ENCODE peak calls at places on chromosome 4, in eight cellular contexts. One of them, this sample, is unnamed.

GRCh38 chr4:151674804-151675290 is 86.0 kb downstream of the GATB start:
- DNase-seq in CD8-positive, alpha-beta T cell: no peak
- DNase-seq in RWPE1: peak
- DNase-seq in right cardiac atrium: peak
- DNase-seq in A673: no peak
- DNase-seq in substantia nigra: peak
- DNase-seq in small intestine: peak
- DNase-seq in heart left ventricle: peak
- DNase-seq in this sample: no peak

GRCh38 chr4:29046166-29046565 is 1674.0 kb upstream of the PCDH7 start:
- DNase-seq in CD8-positive, alpha-beta T cell: no peak
- DNase-seq in RWPE1: no peak
- DNase-seq in right cardiac atrium: no peak
- DNase-seq in A673: peak
- DNase-seq in substantia nigra: no peak
- DNase-seq in small intestine: no peak
- DNase-seq in heart left ventricle: no peak
- DNase-seq in this sample: no peak

GRCh38 chr4:80307774-80308465 is 27.6 kb upstream of the CFAP299 start:
- DNase-seq in CD8-positive, alpha-beta T cell: no peak
- DNase-seq in RWPE1: peak
- DNase-seq in right cardiac atrium: no peak
- DNase-seq in A673: peak
- DNase-seq in substantia nigra: no peak
- DNase-seq in small intestine: no peak
- DNase-seq in heart left ventricle: no peak
- DNase-seq in this sample: no peak

GRCh38 chr4:3198906-3199305 is 50.1 kb upstream of the MSANTD1 start:
- DNase-seq in CD8-positive, alpha-beta T cell: no peak
- DNase-seq in RWPE1: no peak
- DNase-seq in right cardiac atrium: no peak
- DNase-seq in A673: no peak
- DNase-seq in substantia nigra: no peak
- DNase-seq in small intestine: no peak
- DNase-seq in heart left ventricle: no peak
- DNase-seq in this sample: no peak

GRCh38 chr4:24657768-24658617 is 73.6 kb upstream of the DHX15 start:
- DNase-seq in CD8-positive, alpha-beta T cell: no peak
- DNase-seq in RWPE1: peak
- DNase-seq in right cardiac atrium: peak
- DNase-seq in A673: peak
- DNase-seq in substantia nigra: peak
- DNase-seq in small intestine: peak
- DNase-seq in heart left ventricle: no peak
- DNase-seq in this sample: peak

GRCh38 chr4:10164877-10165283 is 48.3 kb upstream of the WDR1 start:
- DNase-seq in CD8-positive, alpha-beta T cell: no peak
- DNase-seq in RWPE1: peak
- DNase-seq in right cardiac atrium: peak
- DNase-seq in A673: peak
- DNase-seq in substantia nigra: no peak
- DNase-seq in small intestine: peak
- DNase-seq in heart left ventricle: no peak
- DNase-seq in this sample: peak

GRCh38 chr4:40205259-40206198 is 8.7 kb downstream of the RHOH start:
- DNase-seq in CD8-positive, alpha-beta T cell: no peak
- DNase-seq in RWPE1: no peak
- DNase-seq in right cardiac atrium: no peak
- DNase-seq in A673: no peak
- DNase-seq in substantia nigra: no peak
- DNase-seq in small intestine: peak
- DNase-seq in heart left ventricle: no peak
- DNase-seq in this sample: no peak

GRCh38 chr4:158624889-158625478 is 46.7 kb downstream of the C4orf46 start:
- DNase-seq in CD8-positive, alpha-beta T cell: no peak
- DNase-seq in RWPE1: peak
- DNase-seq in right cardiac atrium: no peak
- DNase-seq in A673: peak
- DNase-seq in substantia nigra: peak
- DNase-seq in small intestine: peak
- DNase-seq in heart left ventricle: no peak
- DNase-seq in this sample: peak

GRCh38 chr4:128787509-128788311 is 21.8 kb upstream of the JADE1 start:
- DNase-seq in CD8-positive, alpha-beta T cell: no peak
- DNase-seq in RWPE1: no peak
- DNase-seq in right cardiac atrium: peak
- DNase-seq in A673: peak
- DNase-seq in substantia nigra: no peak
- DNase-seq in small intestine: no peak
- DNase-seq in heart left ventricle: no peak
- DNase-seq in this sample: no peak

GRCh38 chr4:136078971-136079370 is 1453.3 kb downstream of the PCDH18 start:
- DNase-seq in CD8-positive, alpha-beta T cell: no peak
- DNase-seq in RWPE1: no peak
- DNase-seq in right cardiac atrium: no peak
- DNase-seq in A673: no peak
- DNase-seq in substantia nigra: no peak
- DNase-seq in small intestine: no peak
- DNase-seq in heart left ventricle: no peak
- DNase-seq in this sample: no peak

GRCh38 chr4:5774416-5775056 is 63.5 kb downstream of the EVC start:
- DNase-seq in CD8-positive, alpha-beta T cell: no peak
- DNase-seq in RWPE1: no peak
- DNase-seq in right cardiac atrium: no peak
- DNase-seq in A673: peak
- DNase-seq in substantia nigra: no peak
- DNase-seq in small intestine: no peak
- DNase-seq in heart left ventricle: no peak
- DNase-seq in this sample: no peak

GRCh38 chr4:161952382-161952781 is 211.4 kb downstream of the FSTL5 start:
- DNase-seq in CD8-positive, alpha-beta T cell: no peak
- DNase-seq in RWPE1: no peak
- DNase-seq in right cardiac atrium: no peak
- DNase-seq in A673: no peak
- DNase-seq in substantia nigra: no peak
- DNase-seq in small intestine: no peak
- DNase-seq in heart left ventricle: no peak
- DNase-seq in this sample: no peak

GRCh38 chr4:145299380-145300076 is 119.1 kb upstream of the OTUD4 start:
- DNase-seq in CD8-positive, alpha-beta T cell: peak
- DNase-seq in RWPE1: peak
- DNase-seq in right cardiac atrium: no peak
- DNase-seq in A673: peak
- DNase-seq in substantia nigra: no peak
- DNase-seq in small intestine: no peak
- DNase-seq in heart left ventricle: no peak
- DNase-seq in this sample: peak

GRCh38 chr4:48275694-48276093 is 6.1 kb upstream of the TEC start:
- DNase-seq in CD8-positive, alpha-beta T cell: no peak
- DNase-seq in RWPE1: no peak
- DNase-seq in right cardiac atrium: no peak
- DNase-seq in A673: no peak
- DNase-seq in substantia nigra: no peak
- DNase-seq in small intestine: peak
- DNase-seq in heart left ventricle: no peak
- DNase-seq in this sample: no peak

GRCh38 chr4:1298461-1298860 is 8.8 kb downstream of the MAEA start:
- DNase-seq in CD8-positive, alpha-beta T cell: no peak
- DNase-seq in RWPE1: no peak
- DNase-seq in right cardiac atrium: peak
- DNase-seq in A673: no peak
- DNase-seq in substantia nigra: no peak
- DNase-seq in small intestine: no peak
- DNase-seq in heart left ventricle: no peak
- DNase-seq in this sample: no peak

GRCh38 chr4:1297023-1297395 is 7.3 kb downstream of the MAEA start:
- DNase-seq in CD8-positive, alpha-beta T cell: no peak
- DNase-seq in RWPE1: no peak
- DNase-seq in right cardiac atrium: peak
- DNase-seq in A673: no peak
- DNase-seq in substantia nigra: no peak
- DNase-seq in small intestine: no peak
- DNase-seq in heart left ventricle: no peak
- DNase-seq in this sample: no peak

GRCh38 chr4:1297456-1298325 is 8.0 kb downstream of the MAEA start:
- DNase-seq in CD8-positive, alpha-beta T cell: no peak
- DNase-seq in RWPE1: no peak
- DNase-seq in right cardiac atrium: peak
- DNase-seq in A673: no peak
- DNase-seq in substantia nigra: no peak
- DNase-seq in small intestine: no peak
- DNase-seq in heart left ventricle: no peak
- DNase-seq in this sample: no peak

GRCh38 chr4:1300466-1301455 is 11.1 kb downstream of the MAEA start:
- DNase-seq in CD8-positive, alpha-beta T cell: no peak
- DNase-seq in RWPE1: peak
- DNase-seq in right cardiac atrium: peak
- DNase-seq in A673: peak
- DNase-seq in substantia nigra: no peak
- DNase-seq in small intestine: no peak
- DNase-seq in heart left ventricle: no peak
- DNase-seq in this sample: no peak

DNA sequence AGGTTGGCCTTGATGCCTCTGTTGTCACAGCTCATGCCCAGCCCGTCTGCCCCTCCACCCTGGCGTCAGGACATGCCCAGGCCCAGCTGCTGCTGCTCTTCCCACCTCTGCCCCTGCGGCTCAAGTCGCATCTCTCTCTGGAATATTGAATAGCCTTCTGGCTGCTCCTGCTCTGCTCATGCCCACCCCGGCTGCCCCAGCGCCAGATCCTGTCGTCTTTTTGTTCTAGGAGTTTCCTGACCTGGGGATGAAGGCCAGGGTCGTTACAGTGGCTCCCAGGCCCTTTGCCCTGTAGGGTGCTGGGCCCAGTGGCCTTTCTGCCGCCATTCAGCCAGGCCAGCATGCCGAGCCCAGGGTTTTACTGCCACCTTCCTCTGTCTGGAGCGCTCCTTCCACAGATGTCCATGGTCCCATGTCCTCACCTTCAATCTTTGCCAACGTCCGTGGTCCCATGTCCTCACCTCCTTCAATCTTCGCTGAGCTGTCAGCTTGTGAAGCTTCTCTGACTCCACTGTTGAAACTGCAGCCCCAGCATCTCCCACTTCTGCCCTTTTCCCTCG is 9.7 kb downstream of the MAEA start:
- DNase-seq in CD8-positive, alpha-beta T cell: no peak
- DNase-seq in RWPE1: no peak
- DNase-seq in right cardiac atrium: peak
- DNase-seq in A673: no peak
- DNase-seq in substantia nigra: no peak
- DNase-seq in small intestine: no peak
- DNase-seq in heart left ventricle: no peak
- DNase-seq in this sample: no peak
- H3K27ac ChIP-seq in CD8-positive, alpha-beta T cell: no peak
- H3K27ac ChIP-seq in RWPE1: peak
- H3K27ac ChIP-seq in right cardiac atrium: no peak
- H3K27ac ChIP-seq in A673: no peak
- H3K27ac ChIP-seq in substantia nigra: no peak
- H3K27ac ChIP-seq in small intestine: no peak
- H3K27ac ChIP-seq in heart left ventricle: peak
- H3K27ac ChIP-seq in this sample: no peak

GRCh38 chr4:170242471-170242870 is 152.7 kb upstream of the AADAT start:
- DNase-seq in CD8-positive, alpha-beta T cell: no peak
- DNase-seq in RWPE1: peak
- DNase-seq in right cardiac atrium: no peak
- DNase-seq in A673: no peak
- DNase-seq in substantia nigra: no peak
- DNase-seq in small intestine: no peak
- DNase-seq in heart left ventricle: no peak
- DNase-seq in this sample: no peak

GRCh38 chr4:170247585-170247984 is 157.8 kb upstream of the AADAT start:
- DNase-seq in CD8-positive, alpha-beta T cell: no peak
- DNase-seq in RWPE1: no peak
- DNase-seq in right cardiac atrium: no peak
- DNase-seq in A673: no peak
- DNase-seq in substantia nigra: no peak
- DNase-seq in small intestine: no peak
- DNase-seq in heart left ventricle: no peak
- DNase-seq in this sample: no peak

GRCh38 chr4:170243662-170244288 is 154.0 kb upstream of the AADAT start:
- DNase-seq in CD8-positive, alpha-beta T cell: no peak
- DNase-seq in RWPE1: peak
- DNase-seq in right cardiac atrium: no peak
- DNase-seq in A673: no peak
- DNase-seq in substantia nigra: no peak
- DNase-seq in small intestine: no peak
- DNase-seq in heart left ventricle: no peak
- DNase-seq in this sample: no peak

GRCh38 chr4:170248576-170248975 is 158.8 kb upstream of the AADAT start:
- DNase-seq in CD8-positive, alpha-beta T cell: no peak
- DNase-seq in RWPE1: peak
- DNase-seq in right cardiac atrium: no peak
- DNase-seq in A673: no peak
- DNase-seq in substantia nigra: no peak
- DNase-seq in small intestine: no peak
- DNase-seq in heart left ventricle: no peak
- DNase-seq in this sample: no peak

GRCh38 chr4:170248029-170248428 is 158.3 kb upstream of the AADAT start:
- DNase-seq in CD8-positive, alpha-beta T cell: no peak
- DNase-seq in RWPE1: no peak
- DNase-seq in right cardiac atrium: no peak
- DNase-seq in A673: no peak
- DNase-seq in substantia nigra: no peak
- DNase-seq in small intestine: no peak
- DNase-seq in heart left ventricle: no peak
- DNase-seq in this sample: no peak
- H3K27ac ChIP-seq in CD8-positive, alpha-beta T cell: no peak
- H3K27ac ChIP-seq in RWPE1: no peak
- H3K27ac ChIP-seq in right cardiac atrium: no peak
- H3K27ac ChIP-seq in A673: no peak
- H3K27ac ChIP-seq in substantia nigra: no peak
- H3K27ac ChIP-seq in small intestine: no peak
- H3K27ac ChIP-seq in heart left ventricle: no peak
- H3K27ac ChIP-seq in this sample: no peak

GRCh38 chr4:15737255-15737654 is 34.4 kb downstream of the BST1 start:
- DNase-seq in CD8-positive, alpha-beta T cell: no peak
- DNase-seq in RWPE1: no peak
- DNase-seq in right cardiac atrium: no peak
- DNase-seq in A673: no peak
- DNase-seq in substantia nigra: no peak
- DNase-seq in small intestine: no peak
- DNase-seq in heart left ventricle: no peak
- DNase-seq in this sample: no peak
- H3K27ac ChIP-seq in CD8-positive, alpha-beta T cell: no peak
- H3K27ac ChIP-seq in RWPE1: no peak
- H3K27ac ChIP-seq in right cardiac atrium: no peak
- H3K27ac ChIP-seq in A673: no peak
- H3K27ac ChIP-seq in substantia nigra: no peak
- H3K27ac ChIP-seq in small intestine: no peak
- H3K27ac ChIP-seq in heart left ventricle: no peak
- H3K27ac ChIP-seq in this sample: no peak

DNA sequence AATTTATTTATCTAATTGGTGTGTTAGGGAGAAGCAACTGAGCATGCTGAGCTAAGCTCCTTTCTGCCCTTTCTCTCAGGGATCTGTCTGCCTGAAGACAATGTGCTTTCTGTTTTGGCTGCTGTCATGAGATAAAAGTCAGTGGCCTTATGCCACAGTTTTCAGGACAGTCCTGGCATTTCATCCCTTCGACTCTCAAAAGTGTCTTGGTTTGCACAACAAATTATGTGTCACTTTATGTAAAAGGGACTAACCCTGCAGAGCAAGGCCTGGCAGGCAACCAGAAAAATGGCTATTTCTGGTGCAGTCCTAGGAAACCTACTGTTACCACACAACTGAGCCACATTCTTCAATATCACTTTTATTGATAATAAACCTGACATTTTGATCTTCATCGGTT is 96.1 kb upstream of the PTPN13 start:
- DNase-seq in CD8-positive, alpha-beta T cell: no peak
- DNase-seq in RWPE1: no peak
- DNase-seq in right cardiac atrium: peak
- DNase-seq in A673: no peak
- DNase-seq in substantia nigra: no peak
- DNase-seq in small intestine: no peak
- DNase-seq in heart left ventricle: no peak
- DNase-seq in this sample: no peak
- H3K27ac ChIP-seq in CD8-positive, alpha-beta T cell: no peak
- H3K27ac ChIP-seq in RWPE1: no peak
- H3K27ac ChIP-seq in right cardiac atrium: no peak
- H3K27ac ChIP-seq in A673: peak
- H3K27ac ChIP-seq in substantia nigra: peak
- H3K27ac ChIP-seq in small intestine: no peak
- H3K27ac ChIP-seq in heart left ventricle: no peak
- H3K27ac ChIP-seq in this sample: no peak

This sample was measured in HepG2.